ENCODE peak calls at places on chromosomes 7 and 10, in nine cellular contexts. H, B, L, E, U, C, S, R and A are unnamed samples.

GRCh38 chr7:106059556-106059955 is 52.6 kb downstream of the SYPL1 start:
- DNase-seq in H (peak; percentile 82), S (no peak), U (no peak), E (no peak), B (no peak), L (no peak), R (no peak), C (no peak), A (no peak)

GRCh38 chr7:108097703-108098102 is 32.5 kb downstream of the LAMB4 start:
- DNase-seq in U (no peak), R (peak; percentile 55), E (no peak), S (no peak), L (peak; percentile 19), H (peak; percentile 6), C (no peak), B (no peak), A (no peak)

GRCh38 chr10:3790272-3790671 is 5.3 kb upstream of the KLF6 start:
- DNase-seq in E (no peak), B (no peak), C (no peak), R (no peak), S (no peak), H (no peak), L (no peak), U (no peak), A (no peak)

GRCh38 chr10:120493411-120494312 is 36.6 kb downstream of the PLPP4 start:
- DNase-seq in H (no peak), S (no peak), U (no peak), E (no peak), C (no peak), L (no peak), B (no peak), R (no peak), A (no peak)

GRCh38 chr10:76621886-76622620 is 1015.6 kb downstream of the KCNMA1 start:
- DNase-seq in B (no peak), E (no peak), H (no peak), R (no peak), S (no peak), L (no peak), U (no peak), C (no peak), A (no peak)

GRCh38 chr7:134820778-134821177 is 41.3 kb downstream of the CALD1 start:
- DNase-seq in B (no peak), L (no peak), R (no peak), C (no peak), S (no peak), U (no peak), H (no peak), E (no peak), A (no peak)

GRCh38 chr10:125602825-125603224 is 80.1 kb downstream of the TEX36 start:
- DNase-seq in U (no peak), B (no peak), H (no peak), S (no peak), R (no peak), E (no peak), L (no peak), C (no peak), A (no peak)

GRCh38 chr10:88553116-88553752 is 29.9 kb downstream of the RNLS start:
- DNase-seq in H (peak; percentile 95), L (peak; percentile 54), E (peak; percentile 33), C (no peak), R (peak; percentile 26), B (peak; percentile 5), U (no peak), S (no peak), A (peak; percentile 82)

GRCh38 chr10:31134303-31134928 is 102.8 kb upstream of the ZNF438 start:
- DNase-seq in H (peak; percentile 23), C (no peak), R (no peak), L (no peak), S (no peak), B (no peak), U (no peak), E (no peak), A (no peak)

GRCh38 chr7:155465761-155466141 is 7.8 kb downstream of the EN2 start:
- DNase-seq in E (no peak), U (no peak), R (no peak), S (no peak), B (no peak), H (no peak), C (no peak), L (no peak), A (no peak)

GRCh38 chr10:30747633-30748032 is 118.1 kb upstream of the LYZL2 start:
- DNase-seq in C (no peak), L (no peak), R (no peak), B (peak; percentile 11), E (no peak), H (no peak), S (peak; percentile 17), U (no peak), A (no peak)

GRCh38 chr10:118633801-118634200 is 38.4 kb upstream of the PRLHR start:
- DNase-seq in E (no peak), C (no peak), U (no peak), R (no peak), H (no peak), L (no peak), B (no peak), S (no peak), A (no peak)

GRCh38 chr10:53209941-53210611 is 437.5 kb upstream of the MBL2 start:
- DNase-seq in L (no peak), C (no peak), B (no peak), E (no peak), S (no peak), U (no peak), R (no peak), H (peak; percentile 82), A (no peak)

GRCh38 chr10:58641708-58642107 is 129.0 kb downstream of the BICC1 start:
- DNase-seq in C (no peak), E (no peak), U (no peak), L (no peak), S (no peak), H (no peak), B (no peak), R (no peak), A (no peak)

GRCh38 chr10:97584060-97584797 is at the start of gene HOGA1:
- DNase-seq in S (no peak), U (peak; percentile 63), L (peak; percentile 84), H (no peak), E (no peak), C (peak; percentile 88), B (no peak), R (peak; percentile 93), A (peak; percentile 4)

GRCh38 chr7:112546723-112547513 is 66.1 kb downstream of the LSMEM1 start:
- DNase-seq in C (no peak), U (no peak), H (no peak), E (no peak), R (no peak), B (no peak), S (no peak), L (no peak), A (no peak)

GRCh38 chr10:72981882-72982529 is 27.4 kb upstream of the PLA2G12B start:
- DNase-seq in C (no peak), R (no peak), L (no peak), B (no peak), U (no peak), H (no peak), E (no peak), S (no peak), A (no peak)

GRCh38 chr10:33801705-33802104 is 467.2 kb upstream of the NRP1 start:
- DNase-seq in H (no peak), U (no peak), L (peak; percentile 22), E (no peak), R (peak; percentile 66), C (no peak), S (no peak), B (no peak), A (no peak)

GRCh38 chr10:28001353-28001752 is 2.5 kb upstream of the ODAD2 start:
- DNase-seq in E (no peak), R (no peak), H (no peak), B (no peak), L (no peak), U (no peak), C (no peak), S (no peak), A (no peak)